ENCODE peak calls at places on chromosomes 5 and 9, in six cellular contexts. One of them, this sample, is unnamed.

GRCh38 chr5:153447534-153447933 is 42.9 kb upstream of the GRIA1 start:
- DNase-seq in stimulated activated CD8-positive, alpha-beta memory T cell treated with anti-CD3 and anti-CD28 coated beads, Interleukin-4, amount 100 ng/mL, for 1 hour: no peak
- DNase-seq in H7: no peak
- DNase-seq in GM06990: no peak
- DNase-seq in HFFc6: no peak
- DNase-seq in AG09319: no peak
- DNase-seq in this sample: no peak

GRCh38 chr5:157576678-157577077 is 1.1 kb upstream of the ADAM19 start:
- DNase-seq in stimulated activated CD8-positive, alpha-beta memory T cell treated with anti-CD3 and anti-CD28 coated beads, Interleukin-4, amount 100 ng/mL, for 1 hour: no peak
- DNase-seq in H7: no peak
- DNase-seq in GM06990: no peak
- DNase-seq in HFFc6: no peak
- DNase-seq in AG09319: no peak
- DNase-seq in this sample: no peak

GRCh38 chr5:165321912-165322311 is 1816.5 kb downstream of the MAT2B start:
- DNase-seq in stimulated activated CD8-positive, alpha-beta memory T cell treated with anti-CD3 and anti-CD28 coated beads, Interleukin-4, amount 100 ng/mL, for 1 hour: no peak
- DNase-seq in H7: no peak
- DNase-seq in GM06990: no peak
- DNase-seq in HFFc6: peak
- DNase-seq in AG09319: no peak
- DNase-seq in this sample: no peak

GRCh38 chr9:121767176-121767769 is 115.8 kb downstream of the DAB2IP start:
- DNase-seq in stimulated activated CD8-positive, alpha-beta memory T cell treated with anti-CD3 and anti-CD28 coated beads, Interleukin-4, amount 100 ng/mL, for 1 hour: no peak
- DNase-seq in H7: no peak
- DNase-seq in GM06990: no peak
- DNase-seq in HFFc6: no peak
- DNase-seq in AG09319: no peak
- DNase-seq in this sample: no peak

GRCh38 chr5:60522299-60522915 is 177.6 kb downstream of the DEPDC1B start:
- DNase-seq in stimulated activated CD8-positive, alpha-beta memory T cell treated with anti-CD3 and anti-CD28 coated beads, Interleukin-4, amount 100 ng/mL, for 1 hour: no peak
- DNase-seq in H7: no peak
- DNase-seq in GM06990: peak
- DNase-seq in HFFc6: peak
- DNase-seq in AG09319: no peak
- DNase-seq in this sample: no peak

GRCh38 chr5:99000878-99001277 is 72.1 kb upstream of the CHD1 start:
- DNase-seq in stimulated activated CD8-positive, alpha-beta memory T cell treated with anti-CD3 and anti-CD28 coated beads, Interleukin-4, amount 100 ng/mL, for 1 hour: no peak
- DNase-seq in H7: no peak
- DNase-seq in GM06990: no peak
- DNase-seq in HFFc6: no peak
- DNase-seq in AG09319: no peak
- DNase-seq in this sample: no peak

GRCh38 chr5:72015103-72015548 is 92.1 kb upstream of the MAP1B start:
- DNase-seq in stimulated activated CD8-positive, alpha-beta memory T cell treated with anti-CD3 and anti-CD28 coated beads, Interleukin-4, amount 100 ng/mL, for 1 hour: no peak
- DNase-seq in H7: no peak
- DNase-seq in GM06990: no peak
- DNase-seq in HFFc6: peak
- DNase-seq in AG09319: no peak
- DNase-seq in this sample: no peak

GRCh38 chr5:7397005-7397546 is 1.1 kb downstream of the ADCY2 start:
- DNase-seq in stimulated activated CD8-positive, alpha-beta memory T cell treated with anti-CD3 and anti-CD28 coated beads, Interleukin-4, amount 100 ng/mL, for 1 hour: no peak
- DNase-seq in H7: no peak
- DNase-seq in GM06990: no peak
- DNase-seq in HFFc6: no peak
- DNase-seq in AG09319: no peak
- DNase-seq in this sample: no peak

GRCh38 chr5:163509288-163510040 is 4.0 kb downstream of the MAT2B start:
- DNase-seq in stimulated activated CD8-positive, alpha-beta memory T cell treated with anti-CD3 and anti-CD28 coated beads, Interleukin-4, amount 100 ng/mL, for 1 hour: no peak
- DNase-seq in H7: no peak
- DNase-seq in GM06990: no peak
- DNase-seq in HFFc6: peak
- DNase-seq in AG09319: no peak
- DNase-seq in this sample: no peak

GRCh38 chr5:7855611-7856010 is 4.7 kb upstream of the CFAP90 start:
- DNase-seq in stimulated activated CD8-positive, alpha-beta memory T cell treated with anti-CD3 and anti-CD28 coated beads, Interleukin-4, amount 100 ng/mL, for 1 hour: no peak
- DNase-seq in H7: no peak
- DNase-seq in GM06990: no peak
- DNase-seq in HFFc6: no peak
- DNase-seq in AG09319: no peak
- DNase-seq in this sample: no peak

GRCh38 chr9:87119328-87119881 is 172.1 kb upstream of the GAS1 start:
- DNase-seq in stimulated activated CD8-positive, alpha-beta memory T cell treated with anti-CD3 and anti-CD28 coated beads, Interleukin-4, amount 100 ng/mL, for 1 hour: no peak
- DNase-seq in H7: no peak
- DNase-seq in GM06990: no peak
- DNase-seq in HFFc6: peak
- DNase-seq in AG09319: peak
- DNase-seq in this sample: no peak

GRCh38 chr5:148790545-148791333 is 35.7 kb upstream of the ADRB2 start:
- DNase-seq in stimulated activated CD8-positive, alpha-beta memory T cell treated with anti-CD3 and anti-CD28 coated beads, Interleukin-4, amount 100 ng/mL, for 1 hour: no peak
- DNase-seq in H7: no peak
- DNase-seq in GM06990: no peak
- DNase-seq in HFFc6: no peak
- DNase-seq in AG09319: no peak
- DNase-seq in this sample: no peak

GRCh38 chr5:124235576-124235975 is 510.9 kb downstream of the ZNF608 start:
- DNase-seq in stimulated activated CD8-positive, alpha-beta memory T cell treated with anti-CD3 and anti-CD28 coated beads, Interleukin-4, amount 100 ng/mL, for 1 hour: no peak
- DNase-seq in H7: peak
- DNase-seq in GM06990: no peak
- DNase-seq in HFFc6: no peak
- DNase-seq in AG09319: no peak
- DNase-seq in this sample: no peak

GRCh38 chr5:118405650-118406061 is 582.7 kb downstream of the DTWD2 start:
- DNase-seq in stimulated activated CD8-positive, alpha-beta memory T cell treated with anti-CD3 and anti-CD28 coated beads, Interleukin-4, amount 100 ng/mL, for 1 hour: no peak
- DNase-seq in H7: no peak
- DNase-seq in GM06990: no peak
- DNase-seq in HFFc6: no peak
- DNase-seq in AG09319: no peak
- DNase-seq in this sample: no peak

GRCh38 chr9:79581388-79581787 is 9.6 kb downstream of the TLE4 start:
- DNase-seq in stimulated activated CD8-positive, alpha-beta memory T cell treated with anti-CD3 and anti-CD28 coated beads, Interleukin-4, amount 100 ng/mL, for 1 hour: no peak
- DNase-seq in H7: no peak
- DNase-seq in GM06990: no peak
- DNase-seq in HFFc6: peak
- DNase-seq in AG09319: no peak
- DNase-seq in this sample: no peak

GRCh38 chr5:125486634-125487033 is 740.2 kb upstream of the ZNF608 start:
- DNase-seq in stimulated activated CD8-positive, alpha-beta memory T cell treated with anti-CD3 and anti-CD28 coated beads, Interleukin-4, amount 100 ng/mL, for 1 hour: no peak
- DNase-seq in H7: no peak
- DNase-seq in GM06990: no peak
- DNase-seq in HFFc6: peak
- DNase-seq in AG09319: no peak
- DNase-seq in this sample: no peak

GRCh38 chr5:175202461-175203065 is 241.4 kb downstream of the DRD1 start:
- DNase-seq in stimulated activated CD8-positive, alpha-beta memory T cell treated with anti-CD3 and anti-CD28 coated beads, Interleukin-4, amount 100 ng/mL, for 1 hour: no peak
- DNase-seq in H7: no peak
- DNase-seq in GM06990: no peak
- DNase-seq in HFFc6: peak
- DNase-seq in AG09319: no peak
- DNase-seq in this sample: no peak

GRCh38 chr5:107669543-107670027 is 1.2 kb downstream of the EFNA5 start:
- DNase-seq in stimulated activated CD8-positive, alpha-beta memory T cell treated with anti-CD3 and anti-CD28 coated beads, Interleukin-4, amount 100 ng/mL, for 1 hour: no peak
- DNase-seq in H7: peak
- DNase-seq in GM06990: peak
- DNase-seq in HFFc6: no peak
- DNase-seq in AG09319: no peak
- DNase-seq in this sample: peak

GRCh38 chr5:151038801-151039238 is 18.4 kb downstream of the GPX3 start:
- DNase-seq in stimulated activated CD8-positive, alpha-beta memory T cell treated with anti-CD3 and anti-CD28 coated beads, Interleukin-4, amount 100 ng/mL, for 1 hour: no peak
- DNase-seq in H7: no peak
- DNase-seq in GM06990: no peak
- DNase-seq in HFFc6: no peak
- DNase-seq in AG09319: no peak
- DNase-seq in this sample: no peak

GRCh38 chr5:37211661-37212060 is 37.5 kb downstream of the CPLANE1 start:
- DNase-seq in stimulated activated CD8-positive, alpha-beta memory T cell treated with anti-CD3 and anti-CD28 coated beads, Interleukin-4, amount 100 ng/mL, for 1 hour: no peak
- DNase-seq in H7: no peak
- DNase-seq in GM06990: no peak
- DNase-seq in HFFc6: no peak
- DNase-seq in AG09319: no peak
- DNase-seq in this sample: no peak

GRCh38 chr5:141521244-141521781 is 32.4 kb downstream of the PCDHGC5 start:
- DNase-seq in stimulated activated CD8-positive, alpha-beta memory T cell treated with anti-CD3 and anti-CD28 coated beads, Interleukin-4, amount 100 ng/mL, for 1 hour: no peak
- DNase-seq in H7: no peak
- DNase-seq in GM06990: no peak
- DNase-seq in HFFc6: peak
- DNase-seq in AG09319: peak
- DNase-seq in this sample: no peak

GRCh38 chr5:66829826-66830225 is 233.6 kb downstream of the MAST4 start:
- DNase-seq in stimulated activated CD8-positive, alpha-beta memory T cell treated with anti-CD3 and anti-CD28 coated beads, Interleukin-4, amount 100 ng/mL, for 1 hour: no peak
- DNase-seq in H7: no peak
- DNase-seq in GM06990: no peak
- DNase-seq in HFFc6: no peak
- DNase-seq in AG09319: no peak
- DNase-seq in this sample: no peak

GRCh38 chr9:104075801-104076753 is 18.0 kb upstream of the SMC2 start:
- DNase-seq in stimulated activated CD8-positive, alpha-beta memory T cell treated with anti-CD3 and anti-CD28 coated beads, Interleukin-4, amount 100 ng/mL, for 1 hour: no peak
- DNase-seq in H7: no peak
- DNase-seq in GM06990: no peak
- DNase-seq in HFFc6: peak
- DNase-seq in AG09319: no peak
- DNase-seq in this sample: no peak

GRCh38 chr9:132908635-132909034 is 29.9 kb downstream of the SPACA9 start:
- DNase-seq in stimulated activated CD8-positive, alpha-beta memory T cell treated with anti-CD3 and anti-CD28 coated beads, Interleukin-4, amount 100 ng/mL, for 1 hour: no peak
- DNase-seq in H7: no peak
- DNase-seq in GM06990: no peak
- DNase-seq in HFFc6: no peak
- DNase-seq in AG09319: no peak
- DNase-seq in this sample: no peak

GRCh38 chr9:96009690-96010477 is 134.4 kb downstream of the ERCC6L2 start:
- DNase-seq in stimulated activated CD8-positive, alpha-beta memory T cell treated with anti-CD3 and anti-CD28 coated beads, Interleukin-4, amount 100 ng/mL, for 1 hour: no peak
- DNase-seq in H7: no peak
- DNase-seq in GM06990: no peak
- DNase-seq in HFFc6: no peak
- DNase-seq in AG09319: no peak
- DNase-seq in this sample: no peak

GRCh38 chr5:139108056-139108811 is 89.9 kb downstream of the SIL1 start:
- DNase-seq in stimulated activated CD8-positive, alpha-beta memory T cell treated with anti-CD3 and anti-CD28 coated beads, Interleukin-4, amount 100 ng/mL, for 1 hour: no peak
- DNase-seq in H7: no peak
- DNase-seq in GM06990: no peak
- DNase-seq in HFFc6: peak
- DNase-seq in AG09319: no peak
- DNase-seq in this sample: no peak